ENCODE peak calls at places on chromosome 17, in nine cellular contexts. Q is A549, I is cardiac muscle cell, C is GM10248, M is AG08396, L is LHCN-M2, B is H1, U is neural crest cell, F is naive B cell. O is an unnamed sample.

GRCh38 chr17:40548491-40548981 is 16.7 kb downstream of the CCR7 start:
- DNase-seq in F (no peak), I (no peak), U (no peak), Q (no peak), L (no peak), C (no peak), B (no peak), M (no peak), O (no peak)

GRCh38 chr17:17732892-17733670 is 51.8 kb downstream of the RAI1 start:
- DNase-seq in B (no peak), U (no peak), M (peak; percentile 88), Q (no peak), I (peak; percentile 54), C (no peak), L (peak; percentile 58), F (no peak), O (no peak)

GRCh38 chr17:354651-355556 is 2.3 kb upstream of the RPH3AL start:
- DNase-seq in Q (no peak), L (no peak), F (no peak), M (no peak), U (no peak), I (no peak), C (no peak), B (no peak), O (no peak)

GRCh38 chr17:5541610-5542202 is 42.6 kb downstream of the NLRP1 start:
- DNase-seq in B (no peak), U (no peak), M (no peak), L (no peak), I (no peak), C (no peak), F (no peak), Q (no peak), O (no peak)

GRCh38 chr17:2122641-2123302 is 67.9 kb downstream of the HIC1 start:
- DNase-seq in M (peak; percentile 75), C (peak; percentile 56), Q (no peak), B (no peak), L (peak; percentile 62), I (peak; percentile 89), U (no peak), F (no peak), O (peak; percentile 54)

GRCh38 chr17:5584971-5585794 is 874 bp upstream of the NLRP1 start:
- DNase-seq in I (peak; percentile 74), L (peak; percentile 71), C (no peak), F (no peak), Q (no peak), B (no peak), U (no peak), M (peak; percentile 75), O (no peak)

GRCh38 chr17:81197409-81197795 is 25.4 kb downstream of the CEP131 start:
- DNase-seq in M (no peak), B (no peak), I (no peak), C (no peak), Q (no peak), L (no peak), F (no peak), U (no peak), O (no peak)

GRCh38 chr17:8922451-8922850 is 43.1 kb downstream of the PIK3R5 start:
- DNase-seq in U (no peak), L (peak; percentile 25), F (no peak), I (peak; percentile 95), C (no peak), M (peak; percentile 69), B (no peak), Q (no peak), O (no peak)

GRCh38 chr17:38748329-38749221 is at the start of gene PCGF2:
- DNase-seq in F (no peak), M (peak; percentile 85), B (peak; percentile 93), Q (peak; percentile 89), C (no peak), L (peak; percentile 86), U (peak; percentile 88), I (peak; percentile 95), O (peak; percentile 97)

GRCh38 chr17:28897769-28898259 is 281 bp upstream of the FLOT2 start:
- DNase-seq in I (no peak), C (no peak), B (no peak), L (peak; percentile 13), U (no peak), Q (no peak), M (no peak), F (no peak), O (no peak)

GRCh38 chr17:78252111-78252634 is 20.7 kb downstream of the TMEM235 start:
- DNase-seq in I (no peak), F (peak; percentile 67), L (no peak), M (no peak), Q (no peak), C (peak; percentile 59), U (no peak), B (no peak), O (no peak)

GRCh38 chr17:1813088-1813487 is 16.6 kb downstream of the SMYD4 start:
- DNase-seq in B (no peak), F (no peak), L (no peak), M (no peak), U (no peak), I (peak; percentile 84), C (no peak), Q (no peak), O (no peak)

GRCh38 chr17:77746391-77746790 is 212.1 kb upstream of the TNRC6C start:
- DNase-seq in B (no peak), Q (no peak), L (no peak), M (no peak), F (no peak), I (no peak), U (no peak), C (no peak), O (no peak)

GRCh38 chr17:80491478-80492342 is 15.3 kb upstream of the NPTX1 start:
- DNase-seq in B (peak; percentile 73), L (no peak), Q (no peak), F (no peak), M (no peak), U (peak; percentile 53), I (no peak), C (no peak), O (peak; percentile 81)

GRCh38 chr17:41620583-41621434 is 3.6 kb downstream of the KRT17 start:
- DNase-seq in Q (no peak), B (no peak), U (no peak), C (no peak), M (no peak), F (no peak), L (peak; percentile 11), I (peak; percentile 60), O (no peak)

GRCh38 chr17:48002920-48003685 is 32.2 kb downstream of the CDK5RAP3 start:
- DNase-seq in B (peak; percentile 70), U (no peak), F (no peak), I (no peak), C (no peak), Q (no peak), L (no peak), M (no peak), O (peak; percentile 77)

GRCh38 chr17:69857412-69857835 is 217.6 kb upstream of the KCNJ16 start:
- DNase-seq in L (peak; percentile 61), I (peak; percentile 72), B (no peak), U (no peak), F (no peak), Q (no peak), M (peak; percentile 43), C (no peak), O (no peak)

GRCh38 chr17:34645636-34646035 is 66.3 kb downstream of the TMEM132E start:
- DNase-seq in I (peak; percentile 13), U (no peak), C (no peak), F (no peak), B (no peak), Q (no peak), L (no peak), M (no peak), O (no peak)

GRCh38 chr17:19630651-19631050 is 17.9 kb upstream of the ALDH3A2 start:
- DNase-seq in L (peak; percentile 60), M (no peak), B (no peak), Q (no peak), U (no peak), C (no peak), I (no peak), F (no peak), O (no peak)

GRCh38 chr17:51805220-51805619 is 353.3 kb downstream of the CA10 start:
- DNase-seq in Q (no peak), F (no peak), U (no peak), M (no peak), I (no peak), C (no peak), L (no peak), B (no peak), O (no peak)

GRCh38 chr17:73969956-73970355 is 233.5 kb upstream of the RPL38 start:
- DNase-seq in M (no peak), B (no peak), L (no peak), I (peak; percentile 41), C (no peak), F (no peak), U (no peak), Q (no peak), O (no peak)

GRCh38 chr17:79938696-79939435 is 96.8 kb downstream of the TBC1D16 start:
- DNase-seq in L (no peak), Q (no peak), B (no peak), U (no peak), C (no peak), M (no peak), F (no peak), I (no peak), O (no peak)

GRCh38 chr17:43832976-43833829 is at the start of gene MPP3:
- DNase-seq in Q (peak; percentile 94), U (peak; percentile 34), C (peak; percentile 40), F (peak; percentile 12), B (peak; percentile 68), L (peak; percentile 52), M (peak; percentile 97), I (peak; percentile 80), O (peak; percentile 79)

GRCh38 chr17:31704483-31704882 is 154.6 kb downstream of the COPRS start:
- DNase-seq in B (no peak), Q (no peak), F (no peak), U (no peak), I (no peak), L (no peak), M (no peak), C (no peak), O (no peak)

GRCh38 chr17:53135969-53136368 is 686.8 kb upstream of the KIF2B start:
- DNase-seq in U (no peak), L (no peak), B (no peak), I (no peak), Q (no peak), M (no peak), F (no peak), C (no peak), O (no peak)

GRCh38 chr17:69336996-69337395 is 10.1 kb upstream of the ABCA5 start:
- DNase-seq in B (no peak), C (no peak), L (no peak), M (no peak), F (no peak), Q (no peak), I (no peak), U (no peak), O (no peak)

GRCh38 chr17:82113422-82113821 is 15.4 kb upstream of the FASN start:
- DNase-seq in B (no peak), C (no peak), M (no peak), F (no peak), I (no peak), Q (no peak), L (no peak), U (no peak), O (peak; percentile 44)

GRCh38 chr17:16304832-16305231 is 48.4 kb downstream of the CENPV start:
- DNase-seq in I (peak; percentile 52), C (peak; percentile 20), Q (no peak), B (no peak), L (peak; percentile 36), M (no peak), F (no peak), U (peak; percentile 17), O (no peak)

GRCh38 chr17:30296499-30297038 is 4.8 kb upstream of the BLMH start:
- DNase-seq in L (no peak), B (no peak), C (no peak), M (no peak), I (no peak), F (no peak), Q (no peak), U (no peak), O (no peak)

GRCh38 chr17:80664217-80664780 is 119.7 kb downstream of the RPTOR start:
- DNase-seq in U (no peak), L (no peak), F (no peak), B (no peak), Q (no peak), M (no peak), C (peak; percentile 42), I (no peak), O (no peak)